ENCODE peak calls at places on chromosomes 4 and X, in seven cellular contexts. One of them, this sample, is unnamed.
A peak's percentile ranks its signal among the peaks of the same experiment; 100 is the strongest.

GRCh38 chrX:1196436-1196835 is 16.0 kb downstream of the CRLF2 start:
- DNase-seq in neuronal stem cell: no peak
- DNase-seq in SJSA1: no peak
- DNase-seq in pancreas: no peak
- DNase-seq in IMR-90: no peak
- DNase-seq in CD8-positive, alpha-beta T cell: no peak
- DNase-seq in H9: no peak
- DNase-seq in this sample: no peak

GRCh38 chrX:48035891-48036290 is 29.1 kb downstream of the SPACA5 start:
- DNase-seq in H9: no peak
- DNase-seq in SJSA1: no peak
- DNase-seq in neuronal stem cell: no peak
- DNase-seq in pancreas: no peak
- DNase-seq in CD8-positive, alpha-beta T cell: no peak
- DNase-seq in IMR-90: no peak
- DNase-seq in this sample: no peak

GRCh38 chr4:101527186-101527585 is 179.9 kb upstream of the PPP3CA start:
- DNase-seq in SJSA1: no peak
- DNase-seq in CD8-positive, alpha-beta T cell: peak; percentile 56
- DNase-seq in pancreas: no peak
- DNase-seq in neuronal stem cell: no peak
- DNase-seq in IMR-90: no peak
- DNase-seq in H9: no peak
- DNase-seq in this sample: no peak

GRCh38 chr4:74524985-74525384 is 80.0 kb downstream of the AREG start:
- DNase-seq in CD8-positive, alpha-beta T cell: no peak
- DNase-seq in neuronal stem cell: no peak
- DNase-seq in IMR-90: no peak
- DNase-seq in SJSA1: no peak
- DNase-seq in H9: no peak
- DNase-seq in pancreas: no peak
- DNase-seq in this sample: no peak

GRCh38 chr4:30801876-30802275 is 81.7 kb downstream of the PCDH7 start:
- DNase-seq in CD8-positive, alpha-beta T cell: no peak
- DNase-seq in SJSA1: no peak
- DNase-seq in neuronal stem cell: no peak
- DNase-seq in H9: no peak
- DNase-seq in IMR-90: no peak
- DNase-seq in pancreas: no peak
- DNase-seq in this sample: no peak

GRCh38 chrX:56343231-56343630 is 111.1 kb downstream of the KLF8 start:
- DNase-seq in IMR-90: no peak
- DNase-seq in SJSA1: no peak
- DNase-seq in pancreas: no peak
- DNase-seq in neuronal stem cell: no peak
- DNase-seq in H9: no peak
- DNase-seq in CD8-positive, alpha-beta T cell: no peak
- DNase-seq in this sample: peak; percentile 29

GRCh38 chr4:75391489-75392166 is 122.6 kb downstream of the RCHY1 start:
- DNase-seq in IMR-90: no peak
- DNase-seq in neuronal stem cell: no peak
- DNase-seq in CD8-positive, alpha-beta T cell: no peak
- DNase-seq in H9: no peak
- DNase-seq in pancreas: no peak
- DNase-seq in SJSA1: no peak
- DNase-seq in this sample: no peak

GRCh38 chrX:1341531-1342179 is 5.1 kb downstream of the IL3RA start:
- DNase-seq in H9: no peak
- DNase-seq in IMR-90: no peak
- DNase-seq in CD8-positive, alpha-beta T cell: no peak
- DNase-seq in pancreas: no peak
- DNase-seq in neuronal stem cell: no peak
- DNase-seq in SJSA1: no peak
- DNase-seq in this sample: peak; percentile 66

GRCh38 chr4:3470244-3471097 is 7.4 kb downstream of the DOK7 start:
- DNase-seq in H9: no peak
- DNase-seq in neuronal stem cell: no peak
- DNase-seq in pancreas: peak; percentile 79
- DNase-seq in CD8-positive, alpha-beta T cell: no peak
- DNase-seq in SJSA1: no peak
- DNase-seq in IMR-90: peak; percentile 60
- DNase-seq in this sample: peak; percentile 55

DNA sequence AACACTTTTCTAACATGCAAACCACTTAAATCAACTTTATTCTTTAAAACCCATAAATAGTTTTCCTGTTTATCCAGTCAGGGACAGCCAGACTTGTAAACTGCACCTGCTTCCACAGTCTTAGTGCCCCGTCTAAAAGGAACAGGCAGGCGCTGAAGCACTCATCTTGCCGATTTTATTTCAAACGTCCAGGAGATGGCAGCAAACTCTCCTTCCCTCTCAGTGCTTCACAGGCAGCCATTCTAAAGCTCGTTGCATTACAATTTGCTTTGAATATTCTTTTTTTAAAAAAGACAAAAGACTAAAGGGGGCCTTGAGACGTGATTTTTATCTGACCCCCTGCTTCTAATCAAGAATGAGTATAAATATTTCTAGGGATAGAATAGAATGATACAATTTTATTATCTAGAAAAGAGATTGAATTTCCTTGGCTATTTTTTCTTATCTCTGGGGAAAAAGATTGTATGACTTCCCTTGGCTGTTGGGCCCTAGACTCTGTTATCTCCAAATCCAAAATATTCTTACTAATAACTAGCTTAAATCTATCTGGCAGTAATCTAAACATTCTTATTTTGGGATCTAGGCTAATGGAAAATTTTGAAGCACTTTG is 93.6 kb upstream of the MYOZ2 start:
- DNase-seq in neuronal stem cell: peak; percentile 65
- DNase-seq in IMR-90: peak; percentile 83
- DNase-seq in H9: peak; percentile 70
- DNase-seq in SJSA1: peak; percentile 74
- DNase-seq in pancreas: peak; percentile 63
- DNase-seq in CD8-positive, alpha-beta T cell: peak; percentile 53
- DNase-seq in this sample: no peak
- H3K4me1 ChIP-seq in neuronal stem cell: no peaks in the 10 kb centered on the region
- H3K4me1 ChIP-seq in IMR-90: peaks cover 12% of the 10 kb centered on the region
- H3K4me1 ChIP-seq in H9: peaks cover 3% of the 10 kb centered on the region
- H3K4me1 ChIP-seq in SJSA1: peaks cover 60% of the 10 kb centered on the region
- H3K4me1 ChIP-seq in pancreas: no peaks in the 10 kb centered on the region
- H3K4me1 ChIP-seq in CD8-positive, alpha-beta T cell: no peaks in the 10 kb centered on the region
- H3K4me1 ChIP-seq in this sample: no peaks in the 10 kb centered on the region

GRCh38 chr4:1777822-1778641 is 15.1 kb upstream of the FGFR3 start:
- DNase-seq in IMR-90: no peak
- DNase-seq in SJSA1: peak; percentile 25
- DNase-seq in neuronal stem cell: peak; percentile 88
- DNase-seq in H9: peak; percentile 97
- DNase-seq in pancreas: peak; percentile 74
- DNase-seq in CD8-positive, alpha-beta T cell: no peak
- DNase-seq in this sample: no peak

GRCh38 chr4:1776521-1777161 is 16.5 kb upstream of the FGFR3 start:
- DNase-seq in pancreas: peak; percentile 50
- DNase-seq in IMR-90: no peak
- DNase-seq in H9: no peak
- DNase-seq in neuronal stem cell: no peak
- DNase-seq in CD8-positive, alpha-beta T cell: no peak
- DNase-seq in SJSA1: no peak
- DNase-seq in this sample: no peak

GRCh38 chr4:1779588-1780382 is 13.3 kb upstream of the FGFR3 start:
- DNase-seq in CD8-positive, alpha-beta T cell: no peak
- DNase-seq in IMR-90: no peak
- DNase-seq in neuronal stem cell: no peak
- DNase-seq in H9: no peak
- DNase-seq in pancreas: no peak
- DNase-seq in SJSA1: no peak
- DNase-seq in this sample: no peak

GRCh38 chr4:1780435-1780834 is 12.7 kb upstream of the FGFR3 start:
- DNase-seq in CD8-positive, alpha-beta T cell: no peak
- DNase-seq in SJSA1: no peak
- DNase-seq in IMR-90: no peak
- DNase-seq in neuronal stem cell: no peak
- DNase-seq in H9: no peak
- DNase-seq in pancreas: no peak
- DNase-seq in this sample: no peak

GRCh38 chr4:1778642-1779392 is 14.3 kb upstream of the FGFR3 start:
- DNase-seq in CD8-positive, alpha-beta T cell: no peak
- DNase-seq in H9: no peak
- DNase-seq in pancreas: no peak
- DNase-seq in SJSA1: no peak
- DNase-seq in neuronal stem cell: no peak
- DNase-seq in IMR-90: no peak
- DNase-seq in this sample: no peak
- H3K4me1 ChIP-seq in CD8-positive, alpha-beta T cell: no peaks in the 10 kb centered on the region
- H3K4me1 ChIP-seq in H9: peaks cover 2% of the 10 kb centered on the region
- H3K4me1 ChIP-seq in pancreas: no peaks in the 10 kb centered on the region
- H3K4me1 ChIP-seq in SJSA1: peaks cover 8% of the 10 kb centered on the region
- H3K4me1 ChIP-seq in neuronal stem cell: peaks cover 54% of the 10 kb centered on the region
- H3K4me1 ChIP-seq in IMR-90: peaks cover 6% of the 10 kb centered on the region
- H3K4me1 ChIP-seq in this sample: no peaks in the 10 kb centered on the region

DNA sequence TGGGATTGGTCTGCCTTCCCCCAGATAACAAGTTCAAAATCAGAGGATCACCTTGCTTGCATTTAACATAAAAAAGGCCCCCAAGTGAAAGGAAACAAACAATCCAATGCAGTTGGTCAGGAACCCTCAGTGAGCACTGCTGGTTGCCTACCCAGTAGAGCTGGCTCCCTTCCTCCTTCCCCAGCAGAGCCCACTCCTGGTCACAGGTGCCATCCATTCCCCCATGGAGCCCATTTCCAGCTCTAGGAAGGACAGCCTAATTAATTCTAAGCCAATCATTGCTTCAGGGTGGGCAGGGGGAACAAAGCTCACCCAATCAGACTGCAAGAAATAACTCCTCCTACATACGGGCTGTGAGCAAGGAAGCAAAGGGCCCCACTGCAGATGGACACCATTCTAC is 86.6 kb downstream of the SH3KBP1 start:
- DNase-seq in pancreas: no peak
- DNase-seq in IMR-90: no peak
- DNase-seq in H9: no peak
- DNase-seq in neuronal stem cell: no peak
- DNase-seq in SJSA1: no peak
- DNase-seq in CD8-positive, alpha-beta T cell: no peak
- DNase-seq in this sample: no peak
- H3K4me1 ChIP-seq in pancreas: no peaks in the 10 kb centered on the region
- H3K4me1 ChIP-seq in IMR-90: peaks cover 2% of the 10 kb centered on the region
- H3K4me1 ChIP-seq in H9: peaks cover 9% of the 10 kb centered on the region
- H3K4me1 ChIP-seq in neuronal stem cell: peaks cover 9% of the 10 kb centered on the region
- H3K4me1 ChIP-seq in SJSA1: no peaks in the 10 kb centered on the region
- H3K4me1 ChIP-seq in CD8-positive, alpha-beta T cell: peaks cover 49% of the 10 kb centered on the region
- H3K4me1 ChIP-seq in this sample: no peaks in the 10 kb centered on the region

GRCh38 chr4:102819588-102820365 is 7.6 kb downstream of the UBE2D3 start:
- DNase-seq in neuronal stem cell: no peak
- DNase-seq in SJSA1: no peak
- DNase-seq in IMR-90: peak; percentile 30
- DNase-seq in CD8-positive, alpha-beta T cell: no peak
- DNase-seq in pancreas: no peak
- DNase-seq in H9: no peak
- DNase-seq in this sample: no peak
- H3K4me1 ChIP-seq in neuronal stem cell: peaks cover 7% of the 10 kb centered on the region
- H3K4me1 ChIP-seq in SJSA1: peaks cover 52% of the 10 kb centered on the region
- H3K4me1 ChIP-seq in IMR-90: peaks cover 2% of the 10 kb centered on the region
- H3K4me1 ChIP-seq in CD8-positive, alpha-beta T cell: peaks cover 95% of the 10 kb centered on the region
- H3K4me1 ChIP-seq in pancreas: peaks cover 76% of the 10 kb centered on the region
- H3K4me1 ChIP-seq in H9: peaks cover 6% of the 10 kb centered on the region
- H3K4me1 ChIP-seq in this sample: peaks cover 100% of the 10 kb centered on the region

DNA sequence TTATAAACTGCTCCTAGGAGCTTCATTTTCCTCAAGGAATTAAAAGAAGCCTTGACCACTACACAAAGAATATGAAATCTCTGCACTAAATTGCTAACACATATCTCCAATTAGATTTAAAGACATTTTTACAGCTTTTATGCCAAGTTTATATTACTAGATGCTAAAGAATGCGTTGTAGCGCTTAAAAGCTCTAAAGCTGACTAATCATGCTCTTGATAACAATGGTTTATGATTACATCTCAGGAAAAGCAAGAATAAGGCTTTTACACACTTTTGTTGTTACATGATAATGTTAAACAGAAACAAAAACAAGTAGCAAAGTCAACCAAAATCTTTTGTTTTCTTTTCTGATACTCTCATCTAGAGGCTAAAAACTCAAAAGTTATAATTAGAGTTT is 44.7 kb downstream of the SLC10A7 start:
- DNase-seq in SJSA1: peak; percentile 19
- DNase-seq in H9: no peak
- DNase-seq in IMR-90: no peak
- DNase-seq in pancreas: no peak
- DNase-seq in neuronal stem cell: no peak
- DNase-seq in CD8-positive, alpha-beta T cell: no peak
- DNase-seq in this sample: no peak
- H3K4me1 ChIP-seq in SJSA1: no peaks in the 10 kb centered on the region
- H3K4me1 ChIP-seq in H9: no peaks in the 10 kb centered on the region
- H3K4me1 ChIP-seq in IMR-90: no peaks in the 10 kb centered on the region
- H3K4me1 ChIP-seq in pancreas: no peaks in the 10 kb centered on the region
- H3K4me1 ChIP-seq in neuronal stem cell: peaks cover 7% of the 10 kb centered on the region
- H3K4me1 ChIP-seq in CD8-positive, alpha-beta T cell: no peaks in the 10 kb centered on the region
- H3K4me1 ChIP-seq in this sample: no peaks in the 10 kb centered on the region

GRCh38 chr4:109118635-109119034 is 183.8 kb downstream of the COL25A1 start:
- DNase-seq in neuronal stem cell: no peak
- DNase-seq in H9: no peak
- DNase-seq in IMR-90: no peak
- DNase-seq in CD8-positive, alpha-beta T cell: no peak
- DNase-seq in pancreas: no peak
- DNase-seq in SJSA1: no peak
- DNase-seq in this sample: no peak

GRCh38 chr4:109111031-109111430 is 191.4 kb downstream of the COL25A1 start:
- DNase-seq in IMR-90: no peak
- DNase-seq in pancreas: no peak
- DNase-seq in H9: no peak
- DNase-seq in CD8-positive, alpha-beta T cell: no peak
- DNase-seq in neuronal stem cell: no peak
- DNase-seq in SJSA1: no peak
- DNase-seq in this sample: no peak

DNA sequence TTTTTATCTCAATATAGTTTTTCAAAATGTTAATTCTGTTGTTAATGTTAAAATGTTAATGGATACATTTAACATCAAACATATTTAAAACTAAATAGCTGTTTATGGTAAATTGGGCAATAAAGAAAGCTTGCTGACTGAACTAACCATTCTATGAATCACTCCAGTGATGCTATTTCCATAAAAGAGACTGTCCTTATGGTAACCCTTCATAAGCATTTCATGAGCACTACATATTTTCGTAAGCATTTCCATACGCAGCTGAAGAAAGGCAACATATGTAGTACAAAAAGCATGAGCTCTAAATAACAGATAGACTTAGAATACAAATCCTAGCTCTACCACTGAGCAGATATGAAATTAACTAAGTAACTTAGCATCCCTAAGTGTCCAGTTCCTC is 188.9 kb downstream of the COL25A1 start:
- DNase-seq in pancreas: no peak
- DNase-seq in neuronal stem cell: no peak
- DNase-seq in H9: no peak
- DNase-seq in SJSA1: no peak
- DNase-seq in CD8-positive, alpha-beta T cell: no peak
- DNase-seq in IMR-90: peak; percentile 10
- DNase-seq in this sample: no peak
- H3K4me1 ChIP-seq in pancreas: no peaks in the 10 kb centered on the region
- H3K4me1 ChIP-seq in neuronal stem cell: no peaks in the 10 kb centered on the region
- H3K4me1 ChIP-seq in H9: no peaks in the 10 kb centered on the region
- H3K4me1 ChIP-seq in SJSA1: no peaks in the 10 kb centered on the region
- H3K4me1 ChIP-seq in CD8-positive, alpha-beta T cell: no peaks in the 10 kb centered on the region
- H3K4me1 ChIP-seq in IMR-90: no peaks in the 10 kb centered on the region
- H3K4me1 ChIP-seq in this sample: no peaks in the 10 kb centered on the region

This sample was measured in left lung.